ENCODE peak calls at places on chromosomes 12 and 14, in eight cellular contexts. M is fibroblast of the aortic adventitia, B is endothelial cell, C is GM12864, W is HFF-Myc, Y is spleen, U is H9, L is cardiac fibroblast. H is an unnamed sample.

GRCh38 chr12:47882796-47883546 is 21.8 kb downstream of the VDR start:
- DNase-seq in Y (no peak), U (no peak), L (no peak), C (peak), W (no peak), M (no peak), B (no peak), H (no peak)

GRCh38 chr12:40819427-40820108 is 127.3 kb downstream of the CNTN1 start:
- DNase-seq in W (no peak), L (no peak), M (no peak), C (no peak), Y (peak), U (peak), B (peak), H (peak)

GRCh38 chr12:105855691-105856405 is 282.9 kb downstream of the NUAK1 start:
- DNase-seq in U (no peak), C (no peak), W (no peak), L (peak), M (no peak), Y (no peak), B (no peak), H (no peak)

GRCh38 chr12:62711626-62712305 is 223.2 kb downstream of the PPM1H start:
- DNase-seq in Y (no peak), L (no peak), C (no peak), M (peak), W (no peak), U (no peak), B (no peak), H (no peak)

GRCh38 chr14:51546603-51547258 is 105.0 kb upstream of the FRMD6 start:
- DNase-seq in B (no peak), M (no peak), W (no peak), U (no peak), Y (no peak), C (no peak), L (no peak), H (no peak)

GRCh38 chr12:62799766-62800406 is 135.1 kb downstream of the PPM1H start:
- DNase-seq in M (no peak), Y (no peak), B (no peak), W (no peak), U (peak), C (no peak), L (no peak), H (peak)

GRCh38 chr12:50087995-50088394 is 2.9 kb downstream of the SMARCD1 start:
- DNase-seq in L (peak), W (no peak), Y (no peak), U (no peak), M (peak), C (no peak), B (no peak), H (no peak)

GRCh38 chr12:124786065-124786964 is 77.3 kb downstream of the SCARB1 start:
- DNase-seq in M (peak), U (peak), W (no peak), C (no peak), B (peak), Y (no peak), L (peak), H (no peak)

GRCh38 chr12:11731455-11731854 is 82.0 kb downstream of the ETV6 start:
- DNase-seq in C (no peak), Y (no peak), L (peak), B (no peak), U (no peak), W (no peak), M (peak), H (no peak)

GRCh38 chr14:91316761-91317160 is 72.3 kb upstream of the GPR68 start:
- DNase-seq in U (no peak), C (no peak), Y (peak), W (no peak), M (no peak), L (no peak), B (no peak), H (no peak)

GRCh38 chr14:27686137-27686536 is 1080.5 kb upstream of the FOXG1 start:
- DNase-seq in L (no peak), W (no peak), M (no peak), C (no peak), U (no peak), B (no peak), Y (no peak), H (no peak)

GRCh38 chr12:112121780-112122565 is 3.4 kb upstream of the TRAFD1 start:
- DNase-seq in C (no peak), L (peak), U (peak), M (peak), W (peak), B (no peak), Y (no peak), H (peak)

GRCh38 chr12:48814313-48815280 is 3.7 kb upstream of the CACNB3 start:
- DNase-seq in W (peak), U (peak), C (no peak), Y (peak), B (peak), M (peak), L (peak), H (peak)

GRCh38 chr12:67876305-67876915 is 112.8 kb upstream of the IFNG-AS1 start:
- DNase-seq in C (no peak), L (no peak), W (no peak), Y (no peak), M (no peak), B (no peak), U (no peak), H (no peak)

GRCh38 chr12:104055686-104056388 is 5.8 kb upstream of the GLT8D2 start:
- DNase-seq in B (no peak), L (peak), W (no peak), Y (no peak), U (no peak), C (no peak), M (peak), H (no peak)

GRCh38 chr14:99309220-99309766 is 37.3 kb upstream of the BCL11B start:
- DNase-seq in C (no peak), U (no peak), L (no peak), M (no peak), W (no peak), B (no peak), Y (no peak), H (no peak)

GRCh38 chr12:123141615-123142517 is 9.0 kb downstream of the PITPNM2 start:
- DNase-seq in B (no peak), Y (no peak), C (no peak), W (peak), U (no peak), M (peak), L (peak), H (peak)

GRCh38 chr12:68636268-68636667 is 25.6 kb downstream of the RAP1B start:
- DNase-seq in C (no peak), L (peak), U (no peak), W (no peak), Y (no peak), B (no peak), M (peak), H (peak)

GRCh38 chr12:75269209-75269608 is 59.6 kb upstream of the KCNC2 start:
- DNase-seq in Y (no peak), U (no peak), L (no peak), B (no peak), W (no peak), C (no peak), M (no peak), H (no peak)

GRCh38 chr12:28313631-28314030 is 123.4 kb downstream of the CCDC91 start:
- DNase-seq in M (peak), L (peak), U (no peak), W (peak), Y (no peak), B (no peak), C (no peak), H (no peak)

GRCh38 chr14:73788871-73789590 is 62.6 kb upstream of the PTGR2 start:
- DNase-seq in W (no peak), C (no peak), M (peak), B (no peak), U (no peak), Y (peak), L (peak), H (no peak)

GRCh38 chr14:98022541-98023520 is 1225.6 kb downstream of the VRK1 start:
- DNase-seq in L (no peak), U (peak), M (no peak), Y (no peak), W (no peak), C (no peak), B (no peak), H (no peak)

GRCh38 chr12:58415716-58416115 is 474.3 kb downstream of the ATP23 start:
- DNase-seq in Y (no peak), C (no peak), B (no peak), W (no peak), U (no peak), L (no peak), M (peak), H (no peak)

GRCh38 chr14:35949933-35950332 is 123.8 kb downstream of the BRMS1L start:
- DNase-seq in B (no peak), W (no peak), C (no peak), M (no peak), Y (no peak), L (peak), U (no peak), H (peak)

GRCh38 chr12:110704750-110705149 is 15.8 kb upstream of the HVCN1 start:
- DNase-seq in L (no peak), C (no peak), U (peak), Y (no peak), M (no peak), W (no peak), B (no peak), H (peak)

GRCh38 chr14:53842938-53843337 is 113.7 kb downstream of the BMP4 start:
- DNase-seq in M (peak), B (no peak), Y (no peak), L (peak), W (no peak), C (no peak), U (no peak), H (peak)

GRCh38 chr12:72444125-72444524 is 172.0 kb downstream of the TRHDE start:
- DNase-seq in C (no peak), W (no peak), M (no peak), B (no peak), Y (no peak), L (no peak), U (no peak), H (no peak)

GRCh38 chr12:65720739-65721138 is 103.5 kb upstream of the HMGA2 start:
- DNase-seq in C (no peak), Y (no peak), W (peak), U (no peak), B (no peak), L (no peak), M (no peak), H (no peak)

GRCh38 chr14:75457648-75458165 is 29.9 kb downstream of the JDP2 start:
- DNase-seq in U (no peak), W (no peak), Y (no peak), C (no peak), L (no peak), M (no peak), B (no peak), H (no peak)

GRCh38 chr12:57735198-57735855 is 3.2 kb downstream of the AGAP2 start:
- DNase-seq in B (no peak), W (no peak), U (peak), L (no peak), C (no peak), Y (no peak), M (no peak), H (no peak)

GRCh38 chr14:74299061-74299545 is 3.6 kb downstream of the ABCD4 start:
- DNase-seq in U (no peak), M (peak), W (no peak), L (peak), B (peak), Y (no peak), C (no peak), H (no peak)

DNA sequence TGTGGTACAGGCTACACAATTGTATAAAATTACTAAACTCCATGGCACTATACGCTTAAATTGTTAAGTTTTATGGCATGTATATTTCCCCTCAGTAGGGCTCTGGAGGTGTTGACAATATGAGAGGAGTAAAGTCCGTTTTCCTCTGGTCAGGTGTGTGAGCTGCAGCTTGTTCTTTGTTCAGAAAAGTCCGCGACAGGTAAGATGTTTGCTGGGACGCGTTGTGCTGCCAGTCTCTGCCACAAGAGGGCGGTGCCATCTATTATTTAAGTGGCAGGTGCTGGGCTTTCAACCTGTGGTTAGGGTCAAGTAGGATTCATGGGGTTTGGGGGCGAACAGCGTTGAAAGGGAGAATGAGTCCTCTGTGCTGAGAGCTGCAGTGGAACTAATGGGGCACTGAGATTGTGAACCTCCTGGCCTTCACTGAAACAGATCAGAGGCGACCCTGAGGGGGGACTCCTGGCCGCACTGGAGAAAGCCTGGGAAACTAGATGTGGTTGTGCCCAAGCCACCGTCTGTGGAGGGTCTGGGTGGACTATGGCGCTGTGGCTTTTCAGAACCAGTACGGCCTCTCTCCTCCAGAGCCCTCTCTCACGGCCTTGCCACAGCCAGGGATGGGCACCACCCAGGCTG is 179.0 kb downstream of the SLC15A4 start:
- DNase-seq in U (peak), M (no peak), C (peak), W (no peak), B (no peak), L (no peak), Y (no peak), H (peak)
- TF ChIP-seq CTCF in U (peak), M (peak), C (peak), W (peak), B (peak), L (peak), Y (peak), H (no peak)

GRCh38 chr14:50060871-50061663 is 55.3 kb downstream of the VCPKMT start:
- DNase-seq in M (peak), W (peak), C (no peak), U (no peak), L (peak), B (peak), Y (peak), H (peak)

GRCh38 chr14:50064993-50065392 is 51.4 kb downstream of the VCPKMT start:
- DNase-seq in L (no peak), M (peak), B (no peak), U (no peak), W (no peak), C (peak), Y (peak), H (no peak)

GRCh38 chr14:50061664-50062437 is 54.5 kb downstream of the VCPKMT start:
- DNase-seq in M (peak), Y (peak), B (peak), W (peak), C (peak), L (peak), U (no peak), H (peak)

GRCh38 chr14:50063876-50064420 is 52.4 kb downstream of the VCPKMT start:
- DNase-seq in W (no peak), Y (peak), U (no peak), L (no peak), C (no peak), B (no peak), M (no peak), H (no peak)

DNA sequence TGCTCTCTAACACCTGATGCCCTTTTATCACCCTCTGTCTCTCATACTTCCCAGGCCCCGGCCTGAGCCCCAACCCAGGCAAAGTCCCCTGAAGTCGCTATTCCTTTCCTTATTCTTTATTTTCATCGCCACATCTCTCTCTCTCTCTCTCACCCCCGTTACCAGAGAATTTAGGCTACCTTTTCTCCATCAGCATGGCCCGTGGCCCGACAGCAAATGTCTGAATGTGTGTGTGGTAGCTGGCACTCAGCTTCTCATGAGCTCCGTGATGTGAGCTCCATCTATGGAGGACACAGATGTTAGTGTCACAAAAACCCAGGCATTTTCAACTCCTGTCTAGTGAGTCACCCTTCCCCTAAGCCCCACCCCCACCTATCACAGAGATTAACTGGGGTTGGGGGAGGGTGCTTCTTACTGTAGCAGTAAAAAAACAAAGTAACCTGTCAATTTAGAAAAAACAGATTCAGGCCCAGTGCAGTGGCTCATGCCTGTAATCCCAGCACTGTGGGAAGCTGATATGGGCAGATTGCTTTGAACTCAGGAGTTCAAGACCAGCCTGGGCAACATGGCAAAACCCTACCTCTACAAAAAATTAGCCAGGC is 53.8 kb downstream of the VCPKMT start:
- DNase-seq in B (no peak), Y (peak), U (no peak), M (peak), L (peak), W (peak), C (no peak), H (peak)
- TF ChIP-seq CTCF in B (no peak), Y (no peak), U (no peak), M (no peak), L (no peak), W (no peak), C (no peak), H (no peak)

GRCh38 chr12:117890137-117890536 is 78.7 kb downstream of the KSR2 start:
- DNase-seq in B (no peak), M (no peak), Y (no peak), W (no peak), U (no peak), C (no peak), L (no peak), H (peak)
- TF ChIP-seq CTCF in B (no peak), M (no peak), Y (no peak), W (no peak), U (peak), C (peak), L (peak), H (no peak)

GRCh38 chr12:107446476-107446875 is 239.1 kb upstream of the PWP1 start:
- DNase-seq in Y (no peak), C (no peak), B (no peak), U (no peak), W (no peak), L (no peak), M (no peak), H (no peak)

GRCh38 chr12:107450541-107450940 is 235.1 kb upstream of the PWP1 start:
- DNase-seq in W (no peak), L (no peak), C (no peak), Y (peak), M (no peak), B (no peak), U (no peak), H (no peak)

GRCh38 chr12:107449891-107450290 is 235.7 kb upstream of the PWP1 start:
- DNase-seq in M (peak), Y (no peak), L (no peak), C (no peak), B (no peak), U (no peak), W (no peak), H (no peak)

GRCh38 chr12:107447336-107447735 is 238.3 kb upstream of the PWP1 start:
- DNase-seq in M (no peak), Y (peak), L (no peak), B (no peak), U (no peak), W (no peak), C (no peak), H (no peak)

GRCh38 chr12:107448198-107448597 is 237.4 kb upstream of the PWP1 start:
- DNase-seq in L (no peak), W (no peak), U (peak), M (peak), C (no peak), B (peak), Y (peak), H (no peak)
- TF ChIP-seq CTCF in L (peak), W (peak), U (peak), M (peak), C (peak), B (peak), Y (peak), H (peak)

GRCh38 chr14:105200074-105200473 is 19.0 kb upstream of the NUDT14 start:
- DNase-seq in U (no peak), B (no peak), Y (no peak), W (no peak), L (no peak), C (no peak), M (no peak), H (no peak)
- TF ChIP-seq CTCF in U (peak), B (no peak), Y (no peak), W (peak), L (no peak), C (peak), M (no peak), H (no peak)

DNA sequence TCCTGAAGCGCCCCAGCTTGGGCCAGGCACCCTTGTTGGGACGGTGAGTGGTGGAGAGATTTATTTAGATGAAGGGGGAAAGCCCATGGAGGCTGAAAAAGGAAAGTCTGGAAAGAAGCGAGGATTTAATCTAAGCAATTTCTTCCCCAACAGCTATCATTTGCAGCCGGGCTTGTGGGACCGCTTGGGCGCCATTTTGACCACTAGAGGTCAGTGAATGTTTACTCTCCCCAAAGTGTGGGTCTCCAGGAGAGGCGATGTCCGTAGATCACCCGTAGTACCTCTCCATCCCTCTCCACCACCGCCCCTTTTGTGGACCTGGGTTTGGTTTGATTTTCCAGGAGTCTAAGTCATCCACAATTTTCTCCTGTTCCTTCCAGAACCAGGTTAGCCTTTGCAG is 91.2 kb upstream of the PARP11 start:
- DNase-seq in W (no peak), Y (no peak), U (peak), C (no peak), M (no peak), B (peak), L (no peak), H (peak)
- TF ChIP-seq CTCF in W (peak), Y (peak), U (peak), C (peak), M (peak), B (no peak), L (no peak), H (peak)